ENCODE peak calls at places on chromosomes 3 and 15, in nine cellular contexts. One of them, this sample, is unnamed.

GRCh38 chr3:120418866-120419490 is 31.8 kb downstream of the FSTL1 start:
- DNase-seq in AG04450: no peak
- DNase-seq in lung: peak
- DNase-seq in GM04504: no peak
- DNase-seq in NCI-H510A treated with DMSO at 0.1 percent for 48 hours: peak
- DNase-seq in activated CD4-positive, alpha-beta memory T cell treated with anti-CD3 and anti-CD28 coated beads, Interleukin-2, amount 10 ng/mL, durations not matched to agents 7 days and 5 days: peak
- DNase-seq in nucleus accumbens: peak
- DNase-seq in type B pancreatic cell: no peak
- DNase-seq in T-helper 2 cell: no peak
- DNase-seq in this sample: peak

GRCh38 chr15:75051161-75051560 is 27.8 kb downstream of the PPCDC start:
- DNase-seq in NCI-H510A treated with DMSO at 0.1 percent for 48 hours: no peak
- DNase-seq in nucleus accumbens: no peak
- DNase-seq in type B pancreatic cell: no peak
- DNase-seq in GM04504: no peak
- DNase-seq in AG04450: no peak
- DNase-seq in lung: no peak
- DNase-seq in T-helper 2 cell: no peak
- DNase-seq in activated CD4-positive, alpha-beta memory T cell treated with anti-CD3 and anti-CD28 coated beads, Interleukin-2, amount 10 ng/mL, durations not matched to agents 7 days and 5 days: no peak
- DNase-seq in this sample: peak

GRCh38 chr3:56453027-56453426 is 15.2 kb downstream of the ERC2 start:
- DNase-seq in T-helper 2 cell: no peak
- DNase-seq in activated CD4-positive, alpha-beta memory T cell treated with anti-CD3 and anti-CD28 coated beads, Interleukin-2, amount 10 ng/mL, durations not matched to agents 7 days and 5 days: no peak
- DNase-seq in NCI-H510A treated with DMSO at 0.1 percent for 48 hours: no peak
- DNase-seq in AG04450: no peak
- DNase-seq in type B pancreatic cell: no peak
- DNase-seq in lung: no peak
- DNase-seq in GM04504: no peak
- DNase-seq in nucleus accumbens: no peak
- DNase-seq in this sample: no peak

GRCh38 chr3:48561045-48561736 is 2.4 kb downstream of the UCN2 start:
- DNase-seq in T-helper 2 cell: no peak
- DNase-seq in GM04504: no peak
- DNase-seq in lung: no peak
- DNase-seq in NCI-H510A treated with DMSO at 0.1 percent for 48 hours: no peak
- DNase-seq in AG04450: no peak
- DNase-seq in type B pancreatic cell: no peak
- DNase-seq in activated CD4-positive, alpha-beta memory T cell treated with anti-CD3 and anti-CD28 coated beads, Interleukin-2, amount 10 ng/mL, durations not matched to agents 7 days and 5 days: no peak
- DNase-seq in nucleus accumbens: no peak
- DNase-seq in this sample: peak

GRCh38 chr15:79523266-79523665 is 91.1 kb downstream of the MINAR1 start:
- DNase-seq in activated CD4-positive, alpha-beta memory T cell treated with anti-CD3 and anti-CD28 coated beads, Interleukin-2, amount 10 ng/mL, durations not matched to agents 7 days and 5 days: no peak
- DNase-seq in GM04504: no peak
- DNase-seq in type B pancreatic cell: no peak
- DNase-seq in NCI-H510A treated with DMSO at 0.1 percent for 48 hours: no peak
- DNase-seq in lung: no peak
- DNase-seq in T-helper 2 cell: no peak
- DNase-seq in AG04450: no peak
- DNase-seq in nucleus accumbens: no peak
- DNase-seq in this sample: no peak

GRCh38 chr3:42535981-42536784 is 33.7 kb downstream of the VIPR1 start:
- DNase-seq in activated CD4-positive, alpha-beta memory T cell treated with anti-CD3 and anti-CD28 coated beads, Interleukin-2, amount 10 ng/mL, durations not matched to agents 7 days and 5 days: peak
- DNase-seq in GM04504: no peak
- DNase-seq in nucleus accumbens: no peak
- DNase-seq in NCI-H510A treated with DMSO at 0.1 percent for 48 hours: peak
- DNase-seq in type B pancreatic cell: no peak
- DNase-seq in lung: no peak
- DNase-seq in T-helper 2 cell: peak
- DNase-seq in AG04450: no peak
- DNase-seq in this sample: no peak

GRCh38 chr3:13452490-13453335 is 27.4 kb upstream of the HDAC11 start:
- DNase-seq in AG04450: peak
- DNase-seq in nucleus accumbens: peak
- DNase-seq in GM04504: peak
- DNase-seq in type B pancreatic cell: no peak
- DNase-seq in T-helper 2 cell: no peak
- DNase-seq in NCI-H510A treated with DMSO at 0.1 percent for 48 hours: peak
- DNase-seq in activated CD4-positive, alpha-beta memory T cell treated with anti-CD3 and anti-CD28 coated beads, Interleukin-2, amount 10 ng/mL, durations not matched to agents 7 days and 5 days: peak
- DNase-seq in lung: no peak
- DNase-seq in this sample: peak

GRCh38 chr15:88385078-88385700 is 82.0 kb downstream of the MRPL46 start:
- DNase-seq in NCI-H510A treated with DMSO at 0.1 percent for 48 hours: no peak
- DNase-seq in GM04504: no peak
- DNase-seq in AG04450: no peak
- DNase-seq in type B pancreatic cell: no peak
- DNase-seq in T-helper 2 cell: no peak
- DNase-seq in nucleus accumbens: no peak
- DNase-seq in lung: no peak
- DNase-seq in activated CD4-positive, alpha-beta memory T cell treated with anti-CD3 and anti-CD28 coated beads, Interleukin-2, amount 10 ng/mL, durations not matched to agents 7 days and 5 days: no peak
- DNase-seq in this sample: no peak

GRCh38 chr3:13200951-13201350 is 127.7 kb upstream of the IQSEC1 start:
- DNase-seq in T-helper 2 cell: no peak
- DNase-seq in lung: no peak
- DNase-seq in activated CD4-positive, alpha-beta memory T cell treated with anti-CD3 and anti-CD28 coated beads, Interleukin-2, amount 10 ng/mL, durations not matched to agents 7 days and 5 days: no peak
- DNase-seq in nucleus accumbens: no peak
- DNase-seq in GM04504: no peak
- DNase-seq in AG04450: no peak
- DNase-seq in NCI-H510A treated with DMSO at 0.1 percent for 48 hours: no peak
- DNase-seq in type B pancreatic cell: no peak
- DNase-seq in this sample: no peak

GRCh38 chr3:184180165-184180564 is 5.5 kb downstream of the AP2M1 start:
- DNase-seq in AG04450: no peak
- DNase-seq in lung: no peak
- DNase-seq in activated CD4-positive, alpha-beta memory T cell treated with anti-CD3 and anti-CD28 coated beads, Interleukin-2, amount 10 ng/mL, durations not matched to agents 7 days and 5 days: no peak
- DNase-seq in T-helper 2 cell: no peak
- DNase-seq in NCI-H510A treated with DMSO at 0.1 percent for 48 hours: no peak
- DNase-seq in type B pancreatic cell: no peak
- DNase-seq in GM04504: no peak
- DNase-seq in nucleus accumbens: no peak
- DNase-seq in this sample: no peak

GRCh38 chr3:159532577-159532976 is 456.1 kb upstream of the IL12A start:
- DNase-seq in nucleus accumbens: no peak
- DNase-seq in type B pancreatic cell: no peak
- DNase-seq in GM04504: no peak
- DNase-seq in NCI-H510A treated with DMSO at 0.1 percent for 48 hours: peak
- DNase-seq in T-helper 2 cell: no peak
- DNase-seq in activated CD4-positive, alpha-beta memory T cell treated with anti-CD3 and anti-CD28 coated beads, Interleukin-2, amount 10 ng/mL, durations not matched to agents 7 days and 5 days: no peak
- DNase-seq in lung: no peak
- DNase-seq in AG04450: no peak
- DNase-seq in this sample: no peak

GRCh38 chr3:154023148-154023547 is 98.0 kb upstream of the ARHGEF26 start:
- DNase-seq in lung: no peak
- DNase-seq in activated CD4-positive, alpha-beta memory T cell treated with anti-CD3 and anti-CD28 coated beads, Interleukin-2, amount 10 ng/mL, durations not matched to agents 7 days and 5 days: no peak
- DNase-seq in type B pancreatic cell: no peak
- DNase-seq in nucleus accumbens: no peak
- DNase-seq in AG04450: no peak
- DNase-seq in GM04504: no peak
- DNase-seq in NCI-H510A treated with DMSO at 0.1 percent for 48 hours: no peak
- DNase-seq in T-helper 2 cell: no peak
- DNase-seq in this sample: no peak

GRCh38 chr3:48369685-48370329 is 2.2 kb upstream of the FBXW12 start:
- DNase-seq in NCI-H510A treated with DMSO at 0.1 percent for 48 hours: peak
- DNase-seq in GM04504: no peak
- DNase-seq in type B pancreatic cell: no peak
- DNase-seq in lung: no peak
- DNase-seq in activated CD4-positive, alpha-beta memory T cell treated with anti-CD3 and anti-CD28 coated beads, Interleukin-2, amount 10 ng/mL, durations not matched to agents 7 days and 5 days: no peak
- DNase-seq in AG04450: no peak
- DNase-seq in nucleus accumbens: no peak
- DNase-seq in T-helper 2 cell: no peak
- DNase-seq in this sample: no peak

GRCh38 chr3:24598691-24599090 is 104.0 kb upstream of the THRB start:
- DNase-seq in nucleus accumbens: no peak
- DNase-seq in NCI-H510A treated with DMSO at 0.1 percent for 48 hours: no peak
- DNase-seq in activated CD4-positive, alpha-beta memory T cell treated with anti-CD3 and anti-CD28 coated beads, Interleukin-2, amount 10 ng/mL, durations not matched to agents 7 days and 5 days: no peak
- DNase-seq in lung: no peak
- DNase-seq in type B pancreatic cell: no peak
- DNase-seq in GM04504: peak
- DNase-seq in T-helper 2 cell: no peak
- DNase-seq in AG04450: no peak
- DNase-seq in this sample: peak

GRCh38 chr15:80856400-80856799 is 77.2 kb downstream of the CEMIP start:
- DNase-seq in lung: no peak
- DNase-seq in T-helper 2 cell: no peak
- DNase-seq in activated CD4-positive, alpha-beta memory T cell treated with anti-CD3 and anti-CD28 coated beads, Interleukin-2, amount 10 ng/mL, durations not matched to agents 7 days and 5 days: no peak
- DNase-seq in AG04450: no peak
- DNase-seq in nucleus accumbens: no peak
- DNase-seq in NCI-H510A treated with DMSO at 0.1 percent for 48 hours: no peak
- DNase-seq in GM04504: no peak
- DNase-seq in type B pancreatic cell: no peak
- DNase-seq in this sample: no peak

GRCh38 chr3:165279471-165279870 is 83.3 kb upstream of the SLITRK3 start:
- DNase-seq in GM04504: no peak
- DNase-seq in T-helper 2 cell: no peak
- DNase-seq in AG04450: no peak
- DNase-seq in NCI-H510A treated with DMSO at 0.1 percent for 48 hours: no peak
- DNase-seq in lung: no peak
- DNase-seq in activated CD4-positive, alpha-beta memory T cell treated with anti-CD3 and anti-CD28 coated beads, Interleukin-2, amount 10 ng/mL, durations not matched to agents 7 days and 5 days: no peak
- DNase-seq in type B pancreatic cell: no peak
- DNase-seq in nucleus accumbens: no peak
- DNase-seq in this sample: no peak

GRCh38 chr15:46917853-46918252 is 799.5 kb upstream of the SEMA6D start:
- DNase-seq in type B pancreatic cell: no peak
- DNase-seq in activated CD4-positive, alpha-beta memory T cell treated with anti-CD3 and anti-CD28 coated beads, Interleukin-2, amount 10 ng/mL, durations not matched to agents 7 days and 5 days: no peak
- DNase-seq in lung: no peak
- DNase-seq in NCI-H510A treated with DMSO at 0.1 percent for 48 hours: no peak
- DNase-seq in GM04504: no peak
- DNase-seq in T-helper 2 cell: no peak
- DNase-seq in AG04450: no peak
- DNase-seq in nucleus accumbens: no peak
- DNase-seq in this sample: no peak

GRCh38 chr3:150006774-150007173 is 36.1 kb upstream of the PFN2 start:
- DNase-seq in nucleus accumbens: no peak
- DNase-seq in T-helper 2 cell: no peak
- DNase-seq in GM04504: no peak
- DNase-seq in lung: no peak
- DNase-seq in activated CD4-positive, alpha-beta memory T cell treated with anti-CD3 and anti-CD28 coated beads, Interleukin-2, amount 10 ng/mL, durations not matched to agents 7 days and 5 days: no peak
- DNase-seq in type B pancreatic cell: no peak
- DNase-seq in AG04450: no peak
- DNase-seq in NCI-H510A treated with DMSO at 0.1 percent for 48 hours: no peak
- DNase-seq in this sample: no peak

GRCh38 chr3:6047016-6047415 is 813.9 kb upstream of the GRM7 start:
- DNase-seq in NCI-H510A treated with DMSO at 0.1 percent for 48 hours: no peak
- DNase-seq in AG04450: no peak
- DNase-seq in nucleus accumbens: no peak
- DNase-seq in lung: no peak
- DNase-seq in GM04504: no peak
- DNase-seq in T-helper 2 cell: no peak
- DNase-seq in activated CD4-positive, alpha-beta memory T cell treated with anti-CD3 and anti-CD28 coated beads, Interleukin-2, amount 10 ng/mL, durations not matched to agents 7 days and 5 days: no peak
- DNase-seq in type B pancreatic cell: no peak
- DNase-seq in this sample: no peak

GRCh38 chr15:34754171-34754580 is 622 bp downstream of the GJD2 start:
- DNase-seq in type B pancreatic cell: no peak
- DNase-seq in AG04450: no peak
- DNase-seq in lung: no peak
- DNase-seq in GM04504: no peak
- DNase-seq in NCI-H510A treated with DMSO at 0.1 percent for 48 hours: no peak
- DNase-seq in nucleus accumbens: no peak
- DNase-seq in T-helper 2 cell: no peak
- DNase-seq in activated CD4-positive, alpha-beta memory T cell treated with anti-CD3 and anti-CD28 coated beads, Interleukin-2, amount 10 ng/mL, durations not matched to agents 7 days and 5 days: no peak
- DNase-seq in this sample: no peak

GRCh38 chr15:94205366-94205765 is 26.0 kb upstream of the MCTP2 start:
- DNase-seq in type B pancreatic cell: no peak
- DNase-seq in lung: no peak
- DNase-seq in AG04450: no peak
- DNase-seq in GM04504: no peak
- DNase-seq in T-helper 2 cell: no peak
- DNase-seq in nucleus accumbens: no peak
- DNase-seq in NCI-H510A treated with DMSO at 0.1 percent for 48 hours: no peak
- DNase-seq in activated CD4-positive, alpha-beta memory T cell treated with anti-CD3 and anti-CD28 coated beads, Interleukin-2, amount 10 ng/mL, durations not matched to agents 7 days and 5 days: no peak
- DNase-seq in this sample: no peak

GRCh38 chr3:188158731-188159355 is 4.9 kb downstream of the LPP start:
- DNase-seq in NCI-H510A treated with DMSO at 0.1 percent for 48 hours: no peak
- DNase-seq in T-helper 2 cell: no peak
- DNase-seq in type B pancreatic cell: no peak
- DNase-seq in AG04450: no peak
- DNase-seq in GM04504: no peak
- DNase-seq in lung: no peak
- DNase-seq in activated CD4-positive, alpha-beta memory T cell treated with anti-CD3 and anti-CD28 coated beads, Interleukin-2, amount 10 ng/mL, durations not matched to agents 7 days and 5 days: no peak
- DNase-seq in nucleus accumbens: no peak
- DNase-seq in this sample: peak

GRCh38 chr15:25717861-25718504 is 145.1 kb downstream of the ATP10A start:
- DNase-seq in activated CD4-positive, alpha-beta memory T cell treated with anti-CD3 and anti-CD28 coated beads, Interleukin-2, amount 10 ng/mL, durations not matched to agents 7 days and 5 days: no peak
- DNase-seq in AG04450: no peak
- DNase-seq in lung: no peak
- DNase-seq in type B pancreatic cell: no peak
- DNase-seq in T-helper 2 cell: no peak
- DNase-seq in GM04504: no peak
- DNase-seq in NCI-H510A treated with DMSO at 0.1 percent for 48 hours: no peak
- DNase-seq in nucleus accumbens: no peak
- DNase-seq in this sample: no peak

GRCh38 chr3:144989756-144990155 is 1018.1 kb downstream of the DIPK2A start:
- DNase-seq in NCI-H510A treated with DMSO at 0.1 percent for 48 hours: no peak
- DNase-seq in GM04504: no peak
- DNase-seq in type B pancreatic cell: no peak
- DNase-seq in activated CD4-positive, alpha-beta memory T cell treated with anti-CD3 and anti-CD28 coated beads, Interleukin-2, amount 10 ng/mL, durations not matched to agents 7 days and 5 days: no peak
- DNase-seq in T-helper 2 cell: no peak
- DNase-seq in lung: no peak
- DNase-seq in AG04450: no peak
- DNase-seq in nucleus accumbens: no peak
- DNase-seq in this sample: no peak

GRCh38 chr3:25916286-25916685 is 126.4 kb downstream of the OXSM start:
- DNase-seq in GM04504: no peak
- DNase-seq in T-helper 2 cell: no peak
- DNase-seq in nucleus accumbens: no peak
- DNase-seq in type B pancreatic cell: no peak
- DNase-seq in AG04450: no peak
- DNase-seq in lung: no peak
- DNase-seq in activated CD4-positive, alpha-beta memory T cell treated with anti-CD3 and anti-CD28 coated beads, Interleukin-2, amount 10 ng/mL, durations not matched to agents 7 days and 5 days: no peak
- DNase-seq in NCI-H510A treated with DMSO at 0.1 percent for 48 hours: peak
- DNase-seq in this sample: no peak

GRCh38 chr3:158771982-158772381 is 29.9 kb upstream of the MFSD1 start:
- DNase-seq in AG04450: no peak
- DNase-seq in lung: no peak
- DNase-seq in NCI-H510A treated with DMSO at 0.1 percent for 48 hours: no peak
- DNase-seq in GM04504: no peak
- DNase-seq in type B pancreatic cell: no peak
- DNase-seq in nucleus accumbens: no peak
- DNase-seq in T-helper 2 cell: no peak
- DNase-seq in activated CD4-positive, alpha-beta memory T cell treated with anti-CD3 and anti-CD28 coated beads, Interleukin-2, amount 10 ng/mL, durations not matched to agents 7 days and 5 days: no peak
- DNase-seq in this sample: no peak

GRCh38 chr3:39144095-39144747 is 9.2 kb downstream of the CSRNP1 start:
- DNase-seq in activated CD4-positive, alpha-beta memory T cell treated with anti-CD3 and anti-CD28 coated beads, Interleukin-2, amount 10 ng/mL, durations not matched to agents 7 days and 5 days: no peak
- DNase-seq in type B pancreatic cell: no peak
- DNase-seq in GM04504: no peak
- DNase-seq in T-helper 2 cell: no peak
- DNase-seq in AG04450: no peak
- DNase-seq in lung: no peak
- DNase-seq in NCI-H510A treated with DMSO at 0.1 percent for 48 hours: peak
- DNase-seq in nucleus accumbens: no peak
- DNase-seq in this sample: no peak

GRCh38 chr15:93043621-93044300 is 45.2 kb downstream of the RGMA start:
- DNase-seq in lung: no peak
- DNase-seq in T-helper 2 cell: no peak
- DNase-seq in AG04450: no peak
- DNase-seq in activated CD4-positive, alpha-beta memory T cell treated with anti-CD3 and anti-CD28 coated beads, Interleukin-2, amount 10 ng/mL, durations not matched to agents 7 days and 5 days: no peak
- DNase-seq in type B pancreatic cell: no peak
- DNase-seq in NCI-H510A treated with DMSO at 0.1 percent for 48 hours: no peak
- DNase-seq in GM04504: no peak
- DNase-seq in nucleus accumbens: no peak
- DNase-seq in this sample: no peak

GRCh38 chr3:46664971-46665762 is 28.3 kb downstream of the ALS2CL start:
- DNase-seq in lung: no peak
- DNase-seq in AG04450: no peak
- DNase-seq in nucleus accumbens: no peak
- DNase-seq in type B pancreatic cell: no peak
- DNase-seq in activated CD4-positive, alpha-beta memory T cell treated with anti-CD3 and anti-CD28 coated beads, Interleukin-2, amount 10 ng/mL, durations not matched to agents 7 days and 5 days: no peak
- DNase-seq in NCI-H510A treated with DMSO at 0.1 percent for 48 hours: no peak
- DNase-seq in T-helper 2 cell: no peak
- DNase-seq in GM04504: no peak
- DNase-seq in this sample: no peak

GRCh38 chr15:90028376-90028775 is 27.3 kb downstream of the ZNF710 start:
- DNase-seq in nucleus accumbens: no peak
- DNase-seq in type B pancreatic cell: no peak
- DNase-seq in GM04504: no peak
- DNase-seq in T-helper 2 cell: no peak
- DNase-seq in AG04450: no peak
- DNase-seq in NCI-H510A treated with DMSO at 0.1 percent for 48 hours: no peak
- DNase-seq in lung: no peak
- DNase-seq in activated CD4-positive, alpha-beta memory T cell treated with anti-CD3 and anti-CD28 coated beads, Interleukin-2, amount 10 ng/mL, durations not matched to agents 7 days and 5 days: no peak
- DNase-seq in this sample: no peak

GRCh38 chr3:150014782-150015181 is 44.1 kb upstream of the PFN2 start:
- DNase-seq in AG04450: no peak
- DNase-seq in NCI-H510A treated with DMSO at 0.1 percent for 48 hours: no peak
- DNase-seq in nucleus accumbens: no peak
- DNase-seq in lung: no peak
- DNase-seq in type B pancreatic cell: no peak
- DNase-seq in GM04504: no peak
- DNase-seq in activated CD4-positive, alpha-beta memory T cell treated with anti-CD3 and anti-CD28 coated beads, Interleukin-2, amount 10 ng/mL, durations not matched to agents 7 days and 5 days: no peak
- DNase-seq in T-helper 2 cell: no peak
- DNase-seq in this sample: no peak

This sample was measured in myocyte.